ENCODE peak calls at places on chromosomes 7 and 10, in four cellular contexts. H is neuronal stem cell; N is neural crest cell; D is activated CD8-positive, alpha-beta memory T cell treated with anti-CD3 and anti-CD28 coated beads for 4 hours. U is an unnamed sample.

GRCh38 chr7:2036786-2037185 is 196.0 kb downstream of the MAD1L1 start:
- DNase-seq in N (no peak), H (no peak), D (no peak), U (no peak)

GRCh38 chr7:120856621-120857352 is 1.2 kb downstream of the TSPAN12 start:
- DNase-seq in H (peak; percentile 75), N (peak; percentile 60), D (no peak), U (peak; percentile 85)

GRCh38 chr7:99362801-99363200 is 11.7 kb upstream of the ARPC1B start:
- DNase-seq in N (no peak), H (no peak), D (no peak), U (no peak)

GRCh38 chr7:16999541-17000266 is 117.9 kb upstream of the AGR3 start:
- DNase-seq in D (no peak), H (no peak), N (no peak), U (no peak)

GRCh38 chr7:47444376-47445098 is 137.4 kb downstream of the TNS3 start:
- DNase-seq in N (no peak), H (no peak), D (no peak), U (peak; percentile 56)

GRCh38 chr7:130141161-130141857 is 63.9 kb downstream of the TMEM209 start:
- DNase-seq in H (peak; percentile 82), N (peak; percentile 65), D (no peak), U (peak; percentile 99)

GRCh38 chr7:77528368-77528767 is 8.7 kb upstream of the PTPN12 start:
- DNase-seq in N (no peak), D (no peak), H (no peak), U (no peak)

GRCh38 chr10:28179490-28180099 is 123.3 kb downstream of the MPP7 start:
- DNase-seq in H (peak; percentile 50), N (peak; percentile 36), D (no peak), U (peak; percentile 76)

GRCh38 chr7:28343462-28343861 is 68.9 kb upstream of the CREB5 start:
- DNase-seq in N (no peak), D (no peak), H (no peak), U (no peak)

GRCh38 chr10:51861731-51862130 is 162.3 kb upstream of the CSTF2T start:
- DNase-seq in H (no peak), N (no peak), D (no peak), U (peak; percentile 87)

GRCh38 chr7:65980478-65981250 is 1.3 kb downstream of the GUSB start:
- DNase-seq in D (peak; percentile 23), N (no peak), H (no peak), U (peak; percentile 64)

GRCh38 chr10:66678521-66678920 is 247.3 kb upstream of the LRRTM3 start:
- DNase-seq in H (no peak), N (no peak), D (no peak), U (no peak)

GRCh38 chr10:123970207-123970926 is 78.8 kb upstream of the CPXM2 start:
- DNase-seq in D (no peak), N (no peak), H (no peak), U (no peak)

GRCh38 chr10:76456190-76456589 is 1024.8 kb downstream of the LRMDA start:
- DNase-seq in N (no peak), H (no peak), D (no peak), U (no peak)

GRCh38 chr10:14601872-14602725 is 172.6 kb downstream of the FAM107B start:
- DNase-seq in N (no peak), D (no peak), H (no peak), U (no peak)

GRCh38 chr7:112892263-112892662 is 102.1 kb upstream of the TMEM168 start:
- DNase-seq in N (no peak), H (no peak), D (no peak), U (peak; percentile 48)

GRCh38 chr7:81616951-81617350 is 152.9 kb downstream of the HGF start:
- DNase-seq in N (no peak), H (no peak), D (no peak), U (no peak)

GRCh38 chr10:5413012-5413938 is 918 bp downstream of the NET1 start:
- DNase-seq in D (no peak), N (peak; percentile 5), H (peak; percentile 39), U (peak; percentile 50)

GRCh38 chr7:69698109-69698840 is 100.0 kb downstream of the AUTS2 start:
- DNase-seq in N (no peak), H (no peak), D (no peak), U (no peak)

GRCh38 chr7:101953248-101953819 is 135.9 kb downstream of the CUX1 start:
- DNase-seq in N (no peak), D (no peak), H (no peak), U (no peak)

GRCh38 chr10:17116193-17116592 is 13.4 kb downstream of the CUBN start:
- DNase-seq in H (no peak), N (no peak), D (no peak), U (no peak)

GRCh38 chr7:92634924-92635519 is 44.8 kb upstream of the FAM133B start:
- DNase-seq in H (no peak), N (no peak), D (no peak), U (peak; percentile 88)

GRCh38 chr7:116499168-116500070 is at the start of gene CAV2:
- DNase-seq in N (peak; percentile 20), D (no peak), H (peak; percentile 41), U (peak; percentile 92)

GRCh38 chr10:122132331-122132755 is 138.8 kb upstream of the BTBD16 start:
- DNase-seq in H (no peak), N (no peak), D (no peak), U (peak; percentile 88)

GRCh38 chr7:112467867-112468266 is 12.9 kb upstream of the LSMEM1 start:
- DNase-seq in N (no peak), H (no peak), D (no peak), U (no peak)

GRCh38 chr10:21034241-21034640 is 137.1 kb upstream of the NEBL start:
- DNase-seq in H (no peak), D (no peak), N (no peak), U (no peak)

GRCh38 chr7:22845221-22845844 is 22.7 kb upstream of the TOMM7 start:
- DNase-seq in N (no peak), H (no peak), D (no peak), U (no peak)

GRCh38 chr7:106057962-106058901 is 53.9 kb downstream of the SYPL1 start:
- DNase-seq in D (no peak), H (no peak), N (peak; percentile 56), U (peak; percentile 25)

U was measured in DMS53.